ENCODE peak calls at places on chromosomes 5 and 9, in eight cellular contexts. C is breast epithelium, B is GM23338, H is fibroblast of lung, E is sigmoid colon, S is body of pancreas, A is dorsolateral prefrontal cortex, M is Caco-2. P is an unnamed sample.

GRCh38 chr5:172852490-172853354 is 18.7 kb downstream of the ERGIC1 start:
- DNase-seq in E (no peak), M (no peak), H (peak; percentile 30), A (no peak), C (no peak), S (no peak), B (no peak), P (no peak)

GRCh38 chr9:32525506-32525905 is 490 bp downstream of the RIGI start:
- DNase-seq in E (no peak), H (peak; percentile 8), S (no peak), A (no peak), M (no peak), C (no peak), B (no peak), P (no peak)

GRCh38 chr5:180813418-180813817 is 10.8 kb upstream of the MGAT1 start:
- DNase-seq in B (no peak), A (no peak), C (no peak), M (no peak), H (no peak), E (peak; percentile 48), S (no peak), P (no peak)

GRCh38 chr9:17699615-17700315 is 120.9 kb downstream of the SH3GL2 start:
- DNase-seq in M (no peak), S (no peak), H (no peak), E (no peak), B (no peak), A (no peak), C (no peak), P (no peak)

GRCh38 chr9:93200989-93201339 is 17.0 kb downstream of the WNK2 start:
- DNase-seq in M (no peak), C (no peak), A (no peak), H (no peak), E (no peak), S (no peak), B (no peak), P (no peak)

GRCh38 chr5:143025971-143026370 is 255.8 kb downstream of the ARHGAP26 start:
- DNase-seq in M (peak; percentile 42), E (no peak), B (no peak), A (no peak), C (no peak), H (peak; percentile 54), S (no peak), P (no peak)

GRCh38 chr5:885529-885928 is 7.1 kb downstream of the BRD9 start:
- DNase-seq in M (no peak), S (no peak), C (no peak), A (peak; percentile 56), E (peak; percentile 59), H (no peak), B (no peak), P (no peak)

GRCh38 chr5:157558089-157558595 is 17.4 kb downstream of the ADAM19 start:
- DNase-seq in C (no peak), H (peak; percentile 93), M (peak; percentile 41), A (no peak), E (no peak), B (no peak), S (no peak), P (no peak)

GRCh38 chr5:139403418-139403786 is 487 bp downstream of the SPATA24 start:
- DNase-seq in M (no peak), A (no peak), H (no peak), C (no peak), E (no peak), B (no peak), S (no peak), P (no peak)

GRCh38 chr5:68504306-68504705 is 288.8 kb downstream of the PIK3R1 start:
- DNase-seq in B (no peak), E (no peak), C (no peak), M (no peak), H (no peak), A (no peak), S (no peak), P (no peak)

GRCh38 chr5:67052034-67052433 is 144.6 kb downstream of the CD180 start:
- DNase-seq in M (no peak), E (no peak), C (no peak), B (no peak), H (no peak), A (no peak), S (no peak), P (no peak)

GRCh38 chr5:83577036-83577636 is 105.6 kb downstream of the VCAN start:
- DNase-seq in E (no peak), C (no peak), H (peak; percentile 79), A (no peak), B (no peak), S (peak; percentile 43), M (peak; percentile 82), P (no peak)

GRCh38 chr9:127926961-127927456 is 3.6 kb downstream of the PIP5KL1 start:
- DNase-seq in B (peak; percentile 54), E (no peak), H (no peak), S (no peak), M (no peak), C (no peak), A (no peak), P (no peak)

GRCh38 chr5:59887274-59887673 is 6.3 kb downstream of the PDE4D start:
- DNase-seq in S (no peak), H (no peak), E (no peak), A (no peak), M (no peak), C (no peak), B (no peak), P (no peak)

GRCh38 chr5:169762338-169763095 is 125.4 kb downstream of the DOCK2 start:
- DNase-seq in E (no peak), B (no peak), A (no peak), H (peak; percentile 89), C (no peak), S (no peak), M (no peak), P (no peak)

GRCh38 chr5:140967226-140967893 is 1.1 kb downstream of the PCDHAC2 start:
- DNase-seq in C (no peak), E (no peak), B (peak; percentile 36), S (no peak), M (no peak), H (no peak), A (no peak), P (no peak)

GRCh38 chr5:140969880-140970279 is 3.6 kb downstream of the PCDHAC2 start:
- DNase-seq in C (no peak), A (no peak), E (no peak), B (no peak), H (no peak), M (no peak), S (no peak), P (no peak)

GRCh38 chr5:140965905-140966292 is 377 bp upstream of the PCDHAC2 start:
- DNase-seq in A (no peak), S (peak; percentile 15), C (no peak), B (peak; percentile 61), E (no peak), M (no peak), H (no peak), P (no peak)

GRCh38 chr5:140964356-140964755 is 1.9 kb upstream of the PCDHAC2 start:
- DNase-seq in E (no peak), C (no peak), B (no peak), S (no peak), A (no peak), M (no peak), H (no peak), P (no peak)

DNA sequence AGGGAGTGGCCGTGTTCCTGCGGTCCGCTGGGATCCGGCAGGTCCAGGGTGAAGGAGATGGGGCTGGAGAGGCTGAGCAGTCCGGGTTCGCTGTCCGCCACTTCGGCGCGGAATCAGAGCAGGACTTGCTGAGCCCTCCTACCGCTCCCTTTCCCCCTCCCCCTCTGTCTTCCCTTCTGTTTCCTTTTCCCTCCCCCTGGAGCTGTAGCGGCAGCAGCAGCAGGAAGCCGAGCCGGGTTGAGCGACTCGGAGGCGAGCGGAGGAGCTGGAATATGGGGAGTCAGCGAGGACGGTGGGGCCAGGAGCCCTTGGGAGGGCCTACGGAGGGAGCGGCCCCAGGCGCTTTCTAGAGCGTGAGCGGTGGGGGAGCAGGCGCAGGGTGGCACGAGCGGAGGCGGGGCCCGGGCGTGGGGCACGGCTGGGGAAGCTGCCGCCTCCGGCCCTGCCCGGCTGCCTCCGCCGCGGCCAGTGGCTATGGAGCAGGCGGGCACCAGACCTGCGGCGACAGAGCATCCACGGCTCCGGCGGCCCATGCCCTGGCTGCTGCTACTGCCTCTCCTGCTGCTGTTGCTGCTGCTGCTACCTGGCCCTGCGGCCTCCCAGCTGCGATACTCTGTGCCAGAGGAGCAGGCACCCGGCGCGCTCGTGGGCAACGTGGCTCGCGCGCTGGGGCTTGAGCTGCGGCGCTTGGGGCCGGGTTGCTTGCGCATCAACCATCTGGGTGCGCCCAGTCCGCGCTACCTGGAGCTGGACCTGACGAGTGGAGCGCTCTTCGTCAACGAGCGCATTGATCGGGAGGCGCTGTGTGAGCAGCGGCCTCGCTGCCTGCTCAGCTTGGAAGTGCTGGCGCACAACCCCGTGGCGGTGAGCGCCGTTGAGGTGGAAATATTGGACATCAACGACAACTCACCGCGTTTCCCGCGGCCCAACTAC is at the start of gene PCDHAC2:
- DNase-seq in E (peak; percentile 71), H (peak; percentile 24), C (no peak), A (peak; percentile 42), S (peak; percentile 34), B (peak; percentile 94), M (no peak), P (no peak)
- H3K4me3 ChIP-seq in E (peak within 1 kb of the TSS; percentile 67), H (peak within 1 kb of the TSS; percentile 4), C (peak within 1 kb of the TSS; percentile 65), A (peak within 1 kb of the TSS; percentile 82), S (peak within 1 kb of the TSS; percentile 50), B (peak within 1 kb of the TSS; percentile 93), M (no peak within 1 kb of the TSS), P (no peak within 1 kb of the TSS)

DNA sequence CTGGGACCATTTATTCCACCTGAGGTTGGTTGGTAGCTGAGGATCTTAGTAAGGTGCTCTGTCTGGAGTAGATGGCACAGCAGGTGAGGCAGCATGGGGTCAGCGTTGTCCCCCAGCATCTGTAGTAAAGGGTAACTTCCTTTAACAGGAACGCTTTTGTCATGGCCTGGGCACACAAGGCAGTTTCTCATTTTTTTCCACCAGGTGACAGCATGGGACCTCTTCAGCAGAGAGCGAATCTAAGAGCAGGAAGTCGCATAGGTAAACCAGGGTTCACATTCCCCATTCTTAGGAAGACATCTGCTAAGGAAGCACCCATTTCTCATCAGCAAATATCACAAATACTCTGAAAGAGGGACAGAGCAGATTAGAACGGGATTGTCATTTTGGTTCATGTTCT is 56.5 kb downstream of the GPR107 start:
- DNase-seq in S (no peak), M (no peak), A (no peak), H (no peak), E (no peak), C (no peak), B (peak; percentile 62), P (no peak)
- TF ChIP-seq CTCF in S (no peak), M (no peak), A (peak; percentile 15), H (no peak), E (no peak), C (no peak), B (peak; percentile 79), P (no peak)

GRCh38 chr5:40030661-40031060 is 605.9 kb upstream of the DAB2 start:
- DNase-seq in C (no peak), M (no peak), H (peak; percentile 17), E (no peak), S (no peak), A (no peak), B (no peak), P (no peak)
- H3K4me3 ChIP-seq in C (no peak overlapping the region), M (no peak overlapping the region), H (no peak overlapping the region), E (no peak overlapping the region), S (no peak overlapping the region), A (no peak overlapping the region), B (no peak overlapping the region), P (no peak overlapping the region)

DNA sequence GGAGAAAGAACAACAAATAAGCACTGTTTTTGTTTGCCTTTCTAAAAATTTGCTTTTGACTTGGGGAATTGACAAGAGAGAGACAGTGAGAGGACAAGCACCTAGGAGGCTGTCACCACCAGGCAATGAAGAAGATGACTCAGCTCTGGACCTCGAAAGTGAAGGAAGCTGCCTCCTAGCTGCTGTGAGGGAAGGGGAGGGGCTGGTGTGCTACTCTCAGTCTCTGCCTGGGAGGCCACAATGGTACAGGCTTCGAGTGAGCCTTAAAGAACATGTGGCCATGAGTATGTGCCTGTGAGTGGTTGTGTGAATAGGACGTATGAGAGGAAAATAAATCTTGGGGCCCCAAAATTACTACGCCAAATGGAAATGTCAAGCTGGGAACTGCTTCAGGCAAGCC is 7.1 kb upstream of the PLK2 start:
- DNase-seq in H (peak; percentile 60), S (no peak), B (peak; percentile 57), A (no peak), M (peak; percentile 17), E (no peak), C (no peak), P (no peak)
- TF ChIP-seq CTCF in H (peak; percentile 8), S (no peak), B (no peak), A (no peak), M (no peak), E (no peak), C (no peak), P (no peak)

P was measured in HL-60.